ENCODE peak calls at places on chromosome 5, in four cellular contexts. One of them, this sample, is unnamed.

GRCh38 chr5:40834391-40834848 is 602 bp downstream of the RPL37 start:
- DNase-seq in uterus: no peak
- DNase-seq in fibroblast of the conjunctiva: no peak
- DNase-seq in NCI-H774: no peak
- DNase-seq in this sample: no peak

GRCh38 chr5:34889394-34889793 is 25.9 kb downstream of the RAD1 start:
- DNase-seq in NCI-H774: no peak
- DNase-seq in uterus: no peak
- DNase-seq in fibroblast of the conjunctiva: no peak
- DNase-seq in this sample: no peak

GRCh38 chr5:125269926-125270325 is 523.5 kb upstream of the ZNF608 start:
- DNase-seq in NCI-H774: no peak
- DNase-seq in fibroblast of the conjunctiva: no peak
- DNase-seq in uterus: no peak
- DNase-seq in this sample: no peak

GRCh38 chr5:150394103-150394502 is 18.6 kb downstream of the CD74 start:
- DNase-seq in NCI-H774: no peak
- DNase-seq in fibroblast of the conjunctiva: no peak
- DNase-seq in uterus: no peak
- DNase-seq in this sample: no peak

GRCh38 chr5:147530801-147531389 is 21.0 kb upstream of the DPYSL3 start:
- DNase-seq in NCI-H774: no peak
- DNase-seq in fibroblast of the conjunctiva: peak; percentile 70
- DNase-seq in uterus: no peak
- DNase-seq in this sample: no peak

GRCh38 chr5:38340961-38341500 is 82.7 kb downstream of the EGFLAM start:
- DNase-seq in uterus: no peak
- DNase-seq in fibroblast of the conjunctiva: no peak
- DNase-seq in NCI-H774: no peak
- DNase-seq in this sample: no peak

GRCh38 chr5:67004730-67005350 is 191.8 kb downstream of the CD180 start:
- DNase-seq in NCI-H774: no peak
- DNase-seq in fibroblast of the conjunctiva: no peak
- DNase-seq in uterus: no peak
- DNase-seq in this sample: peak; percentile 4

GRCh38 chr5:179777909-179778308 is 15.9 kb upstream of the LTC4S start:
- DNase-seq in fibroblast of the conjunctiva: no peak
- DNase-seq in NCI-H774: no peak
- DNase-seq in uterus: no peak
- DNase-seq in this sample: no peak

GRCh38 chr5:72951850-72952468 is 3.9 kb upstream of the FCHO2 start:
- DNase-seq in fibroblast of the conjunctiva: peak; percentile 41
- DNase-seq in uterus: no peak
- DNase-seq in NCI-H774: no peak
- DNase-seq in this sample: no peak

GRCh38 chr5:173484569-173484968 is 131.9 kb downstream of the BOD1 start:
- DNase-seq in NCI-H774: no peak
- DNase-seq in uterus: no peak
- DNase-seq in fibroblast of the conjunctiva: no peak
- DNase-seq in this sample: no peak

GRCh38 chr5:136115183-136115865 is 17.3 kb upstream of the SMAD5 start:
- DNase-seq in fibroblast of the conjunctiva: no peak
- DNase-seq in NCI-H774: no peak
- DNase-seq in uterus: no peak
- DNase-seq in this sample: no peak

GRCh38 chr5:180803181-180804128 is 849 bp upstream of the MGAT1 start:
- DNase-seq in fibroblast of the conjunctiva: no peak
- DNase-seq in uterus: peak; percentile 58
- DNase-seq in NCI-H774: no peak
- DNase-seq in this sample: no peak

GRCh38 chr5:110268985-110269384 is 457.5 kb downstream of the TMEM232 start:
- DNase-seq in uterus: no peak
- DNase-seq in fibroblast of the conjunctiva: no peak
- DNase-seq in NCI-H774: no peak
- DNase-seq in this sample: no peak

GRCh38 chr5:26847041-26847736 is 191.2 kb downstream of the CDH9 start:
- DNase-seq in fibroblast of the conjunctiva: no peak
- DNase-seq in NCI-H774: peak; percentile 71
- DNase-seq in uterus: no peak
- DNase-seq in this sample: no peak

GRCh38 chr5:73954381-73954780 is 328.4 kb downstream of the ARHGEF28 start:
- DNase-seq in fibroblast of the conjunctiva: no peak
- DNase-seq in uterus: no peak
- DNase-seq in NCI-H774: no peak
- DNase-seq in this sample: no peak

GRCh38 chr5:53479656-53480473 is 564 bp upstream of the FST start:
- DNase-seq in uterus: peak; percentile 63
- DNase-seq in NCI-H774: peak; percentile 72
- DNase-seq in fibroblast of the conjunctiva: no peak
- DNase-seq in this sample: peak; percentile 40

GRCh38 chr5:158414333-158414762 is 555.4 kb upstream of the CLINT1 start:
- DNase-seq in uterus: peak; percentile 33
- DNase-seq in NCI-H774: no peak
- DNase-seq in fibroblast of the conjunctiva: no peak
- DNase-seq in this sample: no peak

GRCh38 chr5:33367396-33367795 is 73.4 kb upstream of the TARS1 start:
- DNase-seq in NCI-H774: no peak
- DNase-seq in fibroblast of the conjunctiva: no peak
- DNase-seq in uterus: no peak
- DNase-seq in this sample: no peak

GRCh38 chr5:11384441-11385250 is 519.6 kb downstream of the CTNND2 start:
- DNase-seq in fibroblast of the conjunctiva: no peak
- DNase-seq in NCI-H774: no peak
- DNase-seq in uterus: no peak
- DNase-seq in this sample: peak; percentile 8

GRCh38 chr5:157548513-157549282 is 26.9 kb downstream of the ADAM19 start:
- DNase-seq in NCI-H774: no peak
- DNase-seq in uterus: no peak
- DNase-seq in fibroblast of the conjunctiva: peak; percentile 82
- DNase-seq in this sample: no peak

GRCh38 chr5:72057816-72058215 is 49.5 kb upstream of the MAP1B start:
- DNase-seq in fibroblast of the conjunctiva: no peak
- DNase-seq in NCI-H774: no peak
- DNase-seq in uterus: no peak
- DNase-seq in this sample: no peak

This sample was measured in neural crest cell.